ENCODE peak calls at places on chromosomes 5 and 9, in four cellular contexts. One of them, this sample, is unnamed.

GRCh38 chr9:13863112-13863511 is 450.8 kb downstream of the NFIB start:
- DNase-seq in A549: no peak
- DNase-seq in esophagus squamous epithelium: no peak
- DNase-seq in Peyer's patch: no peak
- DNase-seq in this sample: no peak

GRCh38 chr9:69495331-69495730 is 170.3 kb downstream of the ENTREP1 start:
- DNase-seq in esophagus squamous epithelium: no peak
- DNase-seq in Peyer's patch: no peak
- DNase-seq in A549: no peak
- DNase-seq in this sample: peak

GRCh38 chr5:133742370-133743036 is 130.2 kb upstream of the FSTL4 start:
- DNase-seq in Peyer's patch: no peak
- DNase-seq in esophagus squamous epithelium: no peak
- DNase-seq in A549: peak
- DNase-seq in this sample: no peak

GRCh38 chr9:102499468-102499867 is 495.7 kb upstream of the CYLC2 start:
- DNase-seq in esophagus squamous epithelium: no peak
- DNase-seq in Peyer's patch: no peak
- DNase-seq in A549: no peak
- DNase-seq in this sample: no peak

GRCh38 chr9:105360344-105360743 is 87.5 kb upstream of the FSD1L start:
- DNase-seq in esophagus squamous epithelium: no peak
- DNase-seq in A549: peak
- DNase-seq in Peyer's patch: no peak
- DNase-seq in this sample: no peak

GRCh38 chr9:698276-698675 is 143.2 kb upstream of the DMRT1 start:
- DNase-seq in esophagus squamous epithelium: no peak
- DNase-seq in Peyer's patch: no peak
- DNase-seq in A549: no peak
- DNase-seq in this sample: no peak

GRCh38 chr5:133365326-133365725 is 247.0 kb downstream of the FSTL4 start:
- DNase-seq in A549: no peak
- DNase-seq in Peyer's patch: no peak
- DNase-seq in esophagus squamous epithelium: no peak
- DNase-seq in this sample: no peak

GRCh38 chr5:172496671-172497371 is 42.5 kb upstream of the SH3PXD2B start:
- DNase-seq in A549: no peak
- DNase-seq in esophagus squamous epithelium: no peak
- DNase-seq in Peyer's patch: peak
- DNase-seq in this sample: no peak

GRCh38 chr5:103587185-103587748 is 24.7 kb upstream of the NUDT12 start:
- DNase-seq in Peyer's patch: no peak
- DNase-seq in esophagus squamous epithelium: no peak
- DNase-seq in A549: peak
- DNase-seq in this sample: no peak

GRCh38 chr5:173618927-173619519 is 2.6 kb upstream of the BOD1 start:
- DNase-seq in Peyer's patch: peak
- DNase-seq in A549: peak
- DNase-seq in esophagus squamous epithelium: no peak
- DNase-seq in this sample: no peak

GRCh38 chr5:179293276-179293675 is 52.0 kb downstream of the ADAMTS2 start:
- DNase-seq in esophagus squamous epithelium: no peak
- DNase-seq in A549: no peak
- DNase-seq in Peyer's patch: no peak
- DNase-seq in this sample: peak

GRCh38 chr9:36923025-36923625 is 110.9 kb downstream of the PAX5 start:
- DNase-seq in esophagus squamous epithelium: no peak
- DNase-seq in Peyer's patch: no peak
- DNase-seq in A549: no peak
- DNase-seq in this sample: no peak

GRCh38 chr5:60916646-60917045 is 28.2 kb downstream of the ERCC8 start:
- DNase-seq in Peyer's patch: no peak
- DNase-seq in esophagus squamous epithelium: no peak
- DNase-seq in A549: no peak
- DNase-seq in this sample: no peak

GRCh38 chr5:32523625-32524024 is 61.7 kb upstream of the SUB1 start:
- DNase-seq in Peyer's patch: no peak
- DNase-seq in esophagus squamous epithelium: no peak
- DNase-seq in A549: peak
- DNase-seq in this sample: no peak

GRCh38 chr9:134283111-134283515 is 43.1 kb upstream of the RXRA start:
- DNase-seq in Peyer's patch: peak
- DNase-seq in A549: no peak
- DNase-seq in esophagus squamous epithelium: no peak
- DNase-seq in this sample: no peak

GRCh38 chr9:109852561-109852960 is 72.6 kb downstream of the PALM2AKAP2 start:
- DNase-seq in esophagus squamous epithelium: no peak
- DNase-seq in Peyer's patch: no peak
- DNase-seq in A549: no peak
- DNase-seq in this sample: no peak

GRCh38 chr5:84287964-84288363 is 96.7 kb downstream of the EDIL3 start:
- DNase-seq in esophagus squamous epithelium: no peak
- DNase-seq in A549: peak
- DNase-seq in Peyer's patch: no peak
- DNase-seq in this sample: no peak

GRCh38 chr9:77532607-77533006 is 115.5 kb downstream of the GNA14 start:
- DNase-seq in Peyer's patch: no peak
- DNase-seq in esophagus squamous epithelium: no peak
- DNase-seq in A549: no peak
- DNase-seq in this sample: no peak

DNA sequence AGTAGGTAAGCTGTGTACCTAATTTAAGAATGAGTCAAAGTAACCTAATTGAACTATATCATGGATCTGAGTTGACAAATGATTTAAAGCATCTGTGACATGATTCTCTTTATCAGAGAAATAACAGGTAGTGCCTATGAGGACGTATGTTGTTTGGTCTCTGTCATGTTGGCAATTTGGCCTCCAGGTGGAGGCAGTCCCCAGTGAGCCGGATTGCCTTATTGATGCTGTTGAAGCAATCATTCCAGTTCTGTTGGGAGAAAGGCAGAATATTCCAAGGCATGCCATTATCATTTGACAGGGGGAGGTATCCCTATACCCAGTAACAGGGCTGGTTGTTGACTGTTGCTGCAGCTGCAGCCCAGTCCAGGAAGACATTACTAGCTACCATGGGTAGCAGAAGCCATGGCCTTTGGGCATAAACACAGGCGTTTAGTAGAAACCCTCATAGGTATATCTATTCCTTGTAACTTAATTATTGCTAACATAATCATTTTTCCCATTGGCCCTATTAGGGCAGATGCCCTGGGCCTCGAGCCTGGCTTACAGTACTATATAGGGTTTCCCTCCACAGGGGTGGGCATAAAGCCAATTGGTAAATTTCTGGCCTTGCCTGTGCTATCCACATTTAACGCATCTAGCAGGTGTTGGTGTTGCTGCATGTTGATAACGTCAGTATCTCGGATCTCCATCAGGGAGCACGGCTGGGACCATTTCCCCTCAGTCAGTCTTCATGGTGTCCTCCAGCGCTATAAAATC is 12.2 kb upstream of the SLC22A4 start:
- DNase-seq in esophagus squamous epithelium: no peak
- DNase-seq in Peyer's patch: no peak
- DNase-seq in A549: no peak
- DNase-seq in this sample: no peak
- TF ChIP-seq POLR2A in esophagus squamous epithelium: no peak
- TF ChIP-seq POLR2A in Peyer's patch: no peak
- TF ChIP-seq POLR2A in A549: no peak
- TF ChIP-seq POLR2A in this sample: no peak

GRCh38 chr5:177374211-177374610 is 10.0 kb upstream of the SLC34A1 start:
- DNase-seq in esophagus squamous epithelium: no peak
- DNase-seq in Peyer's patch: no peak
- DNase-seq in A549: no peak
- DNase-seq in this sample: no peak

GRCh38 chr5:177378884-177379883 is 5.0 kb upstream of the SLC34A1 start:
- DNase-seq in Peyer's patch: no peak
- DNase-seq in A549: peak
- DNase-seq in esophagus squamous epithelium: no peak
- DNase-seq in this sample: no peak

GRCh38 chr5:177380805-177381126 is 3.5 kb upstream of the SLC34A1 start:
- DNase-seq in Peyer's patch: no peak
- DNase-seq in A549: no peak
- DNase-seq in esophagus squamous epithelium: no peak
- DNase-seq in this sample: no peak

GRCh38 chr5:177376107-177376506 is 8.1 kb upstream of the SLC34A1 start:
- DNase-seq in Peyer's patch: no peak
- DNase-seq in esophagus squamous epithelium: no peak
- DNase-seq in A549: no peak
- DNase-seq in this sample: no peak

DNA sequence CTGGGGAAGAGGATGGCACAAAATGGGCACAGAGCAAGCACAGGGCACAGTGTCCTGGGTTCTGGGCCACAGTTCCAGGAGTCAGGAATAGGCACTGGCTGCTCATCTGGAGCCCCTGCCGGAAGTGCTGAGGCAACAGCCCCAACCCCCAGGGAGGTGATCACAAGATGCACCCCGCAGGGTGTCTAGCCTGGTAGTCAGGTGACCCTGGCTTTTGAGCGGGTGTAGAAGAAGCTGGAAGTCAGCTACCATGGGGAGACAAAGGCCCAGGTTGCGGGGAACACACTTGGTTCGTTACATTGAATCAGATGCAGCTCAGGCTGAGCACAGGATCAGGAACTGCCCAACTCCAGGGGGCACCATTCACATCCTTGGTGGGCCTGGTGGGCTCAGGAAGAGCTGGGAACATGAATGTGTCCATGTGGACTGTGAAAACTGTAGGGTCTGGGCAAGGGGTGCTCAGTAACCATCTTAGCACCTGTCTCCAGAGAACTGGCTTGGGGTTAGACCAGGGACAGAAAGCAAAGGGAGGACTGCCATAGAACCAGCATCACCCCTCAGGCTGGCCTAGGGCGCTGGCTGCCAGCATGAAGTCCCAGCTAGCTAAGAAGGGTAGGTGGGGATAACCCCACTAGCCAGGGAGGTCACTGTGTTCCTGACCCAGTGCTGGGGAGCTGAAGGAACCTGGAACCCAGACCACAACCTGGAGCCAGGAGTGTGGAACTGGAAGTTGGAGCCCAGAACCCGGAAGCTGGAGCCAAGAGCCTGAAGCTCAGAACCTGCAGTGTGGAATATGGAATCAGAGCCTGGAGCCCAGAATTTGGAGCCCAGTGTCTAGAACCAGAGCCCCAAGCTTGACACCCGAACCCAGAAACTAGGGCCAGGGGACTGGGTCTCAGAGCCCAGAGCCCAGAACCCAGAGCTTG is 6.1 kb upstream of the SLC34A1 start:
- DNase-seq in Peyer's patch: no peak
- DNase-seq in esophagus squamous epithelium: no peak
- DNase-seq in A549: no peak
- DNase-seq in this sample: no peak
- TF ChIP-seq CTCF in Peyer's patch: no peak
- TF ChIP-seq CTCF in esophagus squamous epithelium: no peak
- TF ChIP-seq CTCF in A549: no peak
- TF ChIP-seq CTCF in this sample: no peak

DNA sequence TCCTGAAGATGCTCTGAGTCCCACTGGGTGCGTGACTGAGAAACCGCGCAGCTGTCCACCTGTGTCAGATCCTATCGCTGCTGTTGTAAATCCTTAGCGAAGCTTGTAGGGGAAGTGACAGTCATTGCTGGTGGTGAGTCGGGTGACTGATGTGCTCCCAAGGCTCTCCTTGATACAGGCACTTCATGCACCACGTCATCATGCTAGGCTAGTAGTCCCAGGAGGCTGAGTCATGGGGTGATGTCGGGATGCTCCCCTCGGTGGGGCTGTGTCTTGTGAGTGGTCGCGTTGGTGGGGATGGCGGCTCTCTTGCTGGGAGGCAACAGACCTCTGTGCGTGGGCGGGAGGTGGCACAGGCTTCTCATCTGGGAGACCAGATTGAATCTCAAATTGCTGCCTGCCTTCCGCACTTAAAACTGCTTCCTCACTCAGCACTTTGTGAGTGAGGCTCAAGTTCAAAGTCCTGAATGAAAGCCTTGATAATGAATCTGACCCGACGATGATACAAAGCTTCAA is 84.7 kb downstream of the CSNK1A1 start:
- DNase-seq in A549: peak
- DNase-seq in esophagus squamous epithelium: no peak
- DNase-seq in Peyer's patch: peak
- DNase-seq in this sample: peak
- H3K27ac ChIP-seq in A549: peak
- H3K27ac ChIP-seq in esophagus squamous epithelium: no peak
- H3K27ac ChIP-seq in Peyer's patch: peak
- H3K27ac ChIP-seq in this sample: no peak

DNA sequence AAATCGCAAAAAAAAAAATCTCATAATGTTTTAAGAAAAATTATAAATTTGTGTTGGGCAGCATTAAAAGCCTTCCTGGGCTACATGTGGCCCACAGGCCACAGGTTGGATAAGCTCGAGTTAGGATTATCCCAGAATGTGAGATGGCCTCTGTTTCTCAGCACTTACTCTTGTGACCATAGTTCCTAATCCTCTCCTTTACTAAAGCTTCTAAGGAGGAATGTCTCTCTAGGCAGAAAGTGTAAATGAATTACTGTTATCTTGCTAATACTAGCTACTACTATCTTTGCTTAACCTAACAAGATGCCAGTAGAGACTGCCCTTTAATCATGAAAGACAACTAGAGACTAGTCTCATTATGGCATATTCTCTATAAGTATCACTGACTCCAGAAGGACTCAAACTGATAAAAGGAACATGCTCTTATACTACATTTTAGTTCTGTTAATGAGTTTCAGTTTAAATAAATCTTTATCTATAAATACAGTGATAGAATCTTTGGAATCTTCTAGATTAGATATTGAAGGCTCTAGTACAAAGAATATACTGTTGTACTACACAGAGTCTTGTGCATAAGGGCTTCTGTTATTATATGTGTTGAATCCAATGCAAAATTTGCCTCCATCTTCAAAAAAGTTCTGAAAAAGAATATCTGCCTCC is 13.8 kb downstream of the INVS start:
- DNase-seq in esophagus squamous epithelium: no peak
- DNase-seq in A549: no peak
- DNase-seq in Peyer's patch: no peak
- DNase-seq in this sample: no peak
- TF ChIP-seq POLR2A in esophagus squamous epithelium: no peak
- TF ChIP-seq POLR2A in A549: no peak
- TF ChIP-seq POLR2A in Peyer's patch: no peak
- TF ChIP-seq POLR2A in this sample: no peak